ENCODE peak calls at places on chromosomes 6 and 20, in five cellular contexts. I, Z, R, K and M are unnamed samples.

GRCh38 chr6:2990179-2990931 is 9.3 kb upstream of the NQO2 start:
- DNase-seq in I (peak; percentile 62), Z (no peak), R (peak; percentile 34), K (no peak), M (peak; percentile 60)

GRCh38 chr20:373171-373890 is 7.2 kb upstream of the TRIB3 start:
- DNase-seq in I (no peak), Z (peak; percentile 85), R (no peak), K (no peak), M (peak; percentile 67)

GRCh38 chr20:301886-302848 is 4.8 kb downstream of the ZCCHC3 start:
- DNase-seq in I (no peak), Z (no peak), R (no peak), K (peak; percentile 12), M (no peak)

GRCh38 chr6:107866606-107867301 is 42.6 kb upstream of the SCML4 start:
- DNase-seq in I (peak; percentile 46), Z (no peak), R (no peak), K (no peak), M (no peak)

GRCh38 chr6:29227235-29227634 is 56.5 kb downstream of the OR2J2 start:
- DNase-seq in I (no peak), Z (no peak), R (no peak), K (no peak), M (no peak)

GRCh38 chr6:164097056-164097455 is 682.5 kb downstream of the QKI start:
- DNase-seq in I (no peak), Z (no peak), R (no peak), K (no peak), M (no peak)

GRCh38 chr6:74280130-74280692 is 584.2 kb downstream of the CD109 start:
- DNase-seq in I (no peak), Z (no peak), R (no peak), K (no peak), M (no peak)

GRCh38 chr20:504632-505075 is 38.9 kb downstream of the CSNK2A1 start:
- DNase-seq in I (no peak), Z (no peak), R (no peak), K (no peak), M (no peak)

GRCh38 chr6:154112181-154112809 is 73.3 kb downstream of the OPRM1 start:
- DNase-seq in I (no peak), Z (no peak), R (no peak), K (no peak), M (no peak)

GRCh38 chr6:33886673-33887144 is 82.9 kb upstream of the MLN start:
- DNase-seq in I (peak; percentile 62), Z (peak; percentile 31), R (no peak), K (no peak), M (no peak)

GRCh38 chr20:44970243-44970757 is 4.0 kb downstream of the STK4 start:
- DNase-seq in I (no peak), Z (no peak), R (no peak), K (no peak), M (no peak)

DNA sequence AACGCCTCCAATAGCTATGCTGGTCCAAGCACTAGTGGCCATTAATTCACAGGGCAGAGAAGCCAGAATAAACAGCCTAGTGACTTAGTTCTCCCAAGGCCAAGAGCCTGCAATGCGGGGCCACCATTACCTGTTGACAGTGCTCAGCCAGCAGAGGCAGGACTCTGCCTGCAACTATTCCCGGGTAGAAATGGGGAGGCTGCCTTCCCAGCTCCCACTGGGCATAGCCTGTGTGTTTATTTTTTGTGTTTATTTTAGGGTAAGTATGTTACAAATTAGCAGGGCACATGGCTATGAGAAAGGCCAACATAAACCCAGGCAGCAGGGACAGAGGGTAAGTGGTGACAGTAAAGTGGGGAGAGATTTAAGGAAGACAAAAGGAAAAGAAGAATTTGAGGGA is 5.0 kb downstream of the GNAS-AS1 start:
- DNase-seq in I (no peak), Z (no peak), R (no peak), K (no peak), M (no peak)
- H3K27me3 ChIP-seq in I (peaks cover 38% of the 10 kb centered on the region), Z (peaks cover 79% of the 10 kb centered on the region), R (no peaks in the 10 kb centered on the region), K (no peaks in the 10 kb centered on the region), M (peaks cover 34% of the 10 kb centered on the region)

GRCh38 chr20:49415005-49415663 is 67.3 kb downstream of the KCNB1 start:
- DNase-seq in I (no peak), Z (no peak), R (no peak), K (no peak), M (no peak)
- H3K27me3 ChIP-seq in I (no peaks in the 10 kb centered on the region), Z (peaks cover 24% of the 10 kb centered on the region), R (no peaks in the 10 kb centered on the region), K (no peaks in the 10 kb centered on the region), M (peaks cover 17% of the 10 kb centered on the region)

GRCh38 chr20:21507275-21508229 is 6.3 kb downstream of the NKX2-2 start:
- DNase-seq in I (no peak), Z (peak; percentile 70), R (no peak), K (no peak), M (no peak)
- H3K27me3 ChIP-seq in I (peaks cover 100% of the 10 kb centered on the region), Z (peaks cover 100% of the 10 kb centered on the region), R (peaks cover 56% of the 10 kb centered on the region), K (no peaks in the 10 kb centered on the region), M (peaks cover 93% of the 10 kb centered on the region)

GRCh38 chr6:1388081-1388926 is 1.1 kb upstream of the FOXF2 start:
- DNase-seq in I (no peak), Z (no peak), R (no peak), K (no peak), M (no peak)
- H3K27me3 ChIP-seq in I (peaks cover 100% of the 10 kb centered on the region), Z (peaks cover 100% of the 10 kb centered on the region), R (peaks cover 28% of the 10 kb centered on the region), K (no peaks in the 10 kb centered on the region), M (peaks cover 90% of the 10 kb centered on the region)

DNA sequence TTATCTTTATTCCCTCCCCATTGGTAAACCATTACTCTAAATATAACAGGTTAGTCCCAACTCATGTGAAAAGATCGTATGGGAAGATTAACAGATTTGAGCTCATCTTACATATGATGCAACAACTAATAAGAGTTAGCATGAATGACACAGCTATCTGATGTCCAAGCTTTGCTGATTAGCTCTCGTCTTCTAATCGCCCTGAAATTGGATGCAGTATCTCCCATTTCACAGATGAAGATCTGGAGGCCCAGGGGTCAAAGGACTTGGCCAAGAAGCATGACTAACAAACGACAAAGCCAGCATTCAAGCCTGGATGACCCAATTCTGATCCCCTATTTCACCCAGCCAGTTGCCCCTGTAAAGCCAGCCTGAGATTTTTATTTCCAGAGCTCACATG is 8.4 kb upstream of the BMP7 start:
- DNase-seq in I (no peak), Z (no peak), R (no peak), K (no peak), M (no peak)
- H3K27me3 ChIP-seq in I (no peaks in the 10 kb centered on the region), Z (peaks cover 51% of the 10 kb centered on the region), R (no peaks in the 10 kb centered on the region), K (no peaks in the 10 kb centered on the region), M (peaks cover 3% of the 10 kb centered on the region)

GRCh38 chr6:28220164-28221133 is 4.6 kb upstream of the ZSCAN9 start:
- DNase-seq in I (no peak), Z (no peak), R (no peak), K (no peak), M (no peak)
- H3K27me3 ChIP-seq in I (peaks cover 51% of the 10 kb centered on the region), Z (peaks cover 38% of the 10 kb centered on the region), R (peaks cover 14% of the 10 kb centered on the region), K (no peaks in the 10 kb centered on the region), M (peaks cover 9% of the 10 kb centered on the region)